ENCODE peak calls at places on chromosomes 4 and X, in eight cellular contexts. T, I, Z, W, X, G, R and F are unnamed samples.

GRCh38 chr4:6472387-6473263 is at the start of gene PPP2R2C:
- DNase-seq in T (no peak), I (no peak), Z (no peak), W (no peak), X (no peak), G (no peak), R (no peak), F (peak; percentile 11)

GRCh38 chr4:73883306-73883705 is 14.1 kb downstream of the CXCL1 start:
- DNase-seq in T (no peak), I (no peak), Z (peak; percentile 79), W (no peak), X (no peak), G (no peak), R (peak; percentile 66), F (no peak)

GRCh38 chr4:101290651-101291050 is 56.7 kb downstream of the PPP3CA start:
- DNase-seq in T (peak; percentile 64), I (no peak), Z (no peak), W (no peak), X (no peak), G (no peak), R (no peak), F (no peak)

GRCh38 chrX:350148-350533 is 31.5 kb upstream of the GTPBP6 start:
- DNase-seq in T (no peak), I (no peak), Z (no peak), W (no peak), X (no peak), G (no peak), R (no peak), F (no peak)

GRCh38 chr4:143381171-143382118 is 44.8 kb downstream of the GAB1 start:
- DNase-seq in T (peak; percentile 75), I (peak; percentile 66), Z (peak; percentile 93), W (no peak), X (peak; percentile 68), G (peak; percentile 93), R (peak; percentile 81), F (no peak)

GRCh38 chr4:137644201-137644600 is 111.9 kb upstream of the PCDH18 start:
- DNase-seq in T (no peak), I (no peak), Z (peak; percentile 62), W (no peak), X (no peak), G (no peak), R (no peak), F (no peak)

GRCh38 chrX:20063716-20064351 is 52.9 kb downstream of the MAP7D2 start:
- DNase-seq in T (no peak), I (no peak), Z (peak; percentile 10), W (no peak), X (no peak), G (no peak), R (peak; percentile 16), F (no peak)

GRCh38 chrX:21943460-21944135 is 3.1 kb downstream of the SMS start:
- DNase-seq in T (peak; percentile 54), I (no peak), Z (peak; percentile 92), W (no peak), X (no peak), G (no peak), R (peak; percentile 85), F (no peak)

GRCh38 chr4:41822326-41822725 is 73.8 kb upstream of the PHOX2B start:
- DNase-seq in T (no peak), I (no peak), Z (no peak), W (no peak), X (no peak), G (no peak), R (no peak), F (no peak)

GRCh38 chr4:145285928-145286327 is 105.5 kb upstream of the OTUD4 start:
- DNase-seq in T (no peak), I (no peak), Z (peak; percentile 52), W (no peak), X (no peak), G (no peak), R (peak; percentile 35), F (no peak)

GRCh38 chrX:78964598-78964997 is 19.4 kb downstream of the P2RY10 start:
- DNase-seq in T (no peak), I (no peak), Z (no peak), W (no peak), X (no peak), G (no peak), R (no peak), F (no peak)

GRCh38 chrX:9829308-9830267 is 43.4 kb downstream of the SHROOM2 start:
- DNase-seq in T (no peak), I (no peak), Z (peak; percentile 82), W (no peak), X (no peak), G (no peak), R (peak; percentile 92), F (no peak)

GRCh38 chrX:120200851-120201250 is 42.4 kb downstream of the RHOXF2 start:
- DNase-seq in T (no peak), I (no peak), Z (no peak), W (no peak), X (no peak), G (no peak), R (no peak), F (no peak)

GRCh38 chr4:1374706-1375045 is 27.7 kb downstream of the UVSSA start:
- DNase-seq in T (no peak), I (peak; percentile 7), Z (no peak), W (no peak), X (no peak), G (no peak), R (no peak), F (no peak)

GRCh38 chr4:32994956-32995849 is 2275.0 kb downstream of the PCDH7 start:
- DNase-seq in T (no peak), I (no peak), Z (no peak), W (no peak), X (no peak), G (no peak), R (no peak), F (no peak)

GRCh38 chr4:158193171-158193749 is 17.0 kb upstream of the TMEM144 start:
- DNase-seq in T (no peak), I (no peak), Z (peak; percentile 31), W (no peak), X (no peak), G (no peak), R (no peak), F (no peak)

GRCh38 chrX:15245896-15246295 is 24.0 kb downstream of the ASB9 start:
- DNase-seq in T (no peak), I (no peak), Z (no peak), W (no peak), X (no peak), G (no peak), R (no peak), F (no peak)

DNA sequence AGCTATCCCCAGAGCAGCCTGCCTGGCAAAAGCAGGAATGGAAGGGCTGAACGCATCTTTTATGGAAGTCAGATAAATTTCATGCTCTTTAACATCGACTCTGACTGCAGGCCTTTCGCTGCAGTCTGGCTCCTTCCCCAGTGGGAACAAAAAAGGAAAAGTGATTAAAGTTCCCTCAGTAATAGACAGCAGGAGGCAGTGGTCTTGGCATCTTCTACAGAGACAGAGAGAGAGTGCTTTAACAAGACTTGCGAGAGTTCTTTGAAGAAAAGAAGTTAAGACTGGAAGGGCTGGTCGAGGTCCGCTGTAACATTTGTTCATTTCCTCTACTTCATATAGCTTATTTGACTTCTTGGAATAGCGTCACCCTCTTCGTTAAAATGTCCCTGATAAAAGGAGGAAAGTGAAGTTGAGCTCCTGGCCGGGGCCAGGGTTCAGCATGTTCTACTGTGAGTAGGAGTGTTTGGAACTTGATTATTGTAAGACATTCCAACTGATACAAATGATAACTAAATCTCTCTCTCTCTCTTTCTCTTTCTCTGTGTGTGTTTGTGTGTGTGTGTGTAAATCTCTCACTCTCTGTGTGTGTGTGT is 179.8 kb downstream of the SLIT2 start:
- DNase-seq in T (no peak), I (no peak), Z (no peak), W (no peak), X (no peak), G (no peak), R (no peak), F (no peak)
- TF ChIP-seq CTCF in T (no peak), I (no peak), Z (no peak), W (no peak), X (no peak), G (no peak), R (no peak), F (no peak)

GRCh38 chrX:1528884-1529203 is 8.1 kb downstream of the P2RY8 start:
- DNase-seq in T (no peak), I (no peak), Z (no peak), W (no peak), X (no peak), G (no peak), R (no peak), F (no peak)
- TF ChIP-seq CTCF in T (no peak), I (no peak), Z (no peak), W (no peak), X (no peak), G (no peak), R (no peak), F (no peak)

GRCh38 chr4:129362685-129363274 is 266.8 kb downstream of the C4orf33 start:
- DNase-seq in T (peak; percentile 62), I (peak; percentile 70), Z (peak; percentile 60), W (peak; percentile 64), X (peak; percentile 3), G (no peak), R (peak; percentile 51), F (peak; percentile 30)
- TF ChIP-seq CTCF in T (peak; percentile 84), I (peak; percentile 72), Z (peak; percentile 78), W (peak; percentile 87), X (peak; percentile 70), G (peak; percentile 74), R (peak; percentile 88), F (peak; percentile 10)

GRCh38 chr4:121655320-121656268 is 41.2 kb downstream of the ANXA5 start:
- DNase-seq in T (no peak), I (no peak), Z (no peak), W (no peak), X (no peak), G (no peak), R (no peak), F (no peak)

GRCh38 chr4:121658125-121658524 is 38.7 kb downstream of the ANXA5 start:
- DNase-seq in T (no peak), I (no peak), Z (no peak), W (no peak), X (no peak), G (no peak), R (peak; percentile 28), F (no peak)

GRCh38 chr4:121653986-121654385 is 42.8 kb downstream of the ANXA5 start:
- DNase-seq in T (no peak), I (no peak), Z (no peak), W (no peak), X (no peak), G (no peak), R (no peak), F (no peak)

GRCh38 chr4:121654738-121655137 is 42.0 kb downstream of the ANXA5 start:
- DNase-seq in T (no peak), I (no peak), Z (no peak), W (no peak), X (no peak), G (no peak), R (no peak), F (no peak)

GRCh38 chr4:121656269-121656641 is 40.5 kb downstream of the ANXA5 start:
- DNase-seq in T (peak; percentile 73), I (peak; percentile 37), Z (peak; percentile 79), W (peak; percentile 51), X (peak; percentile 7), G (peak; percentile 67), R (peak; percentile 50), F (no peak)
- TF ChIP-seq CTCF in T (peak; percentile 69), I (peak; percentile 12), Z (peak; percentile 63), W (peak; percentile 52), X (peak; percentile 26), G (peak; percentile 58), R (peak; percentile 51), F (no peak)